ENCODE peak calls at places on chromosomes 6 and 20, in seven cellular contexts. H, L, B, N, Q, X and U are unnamed samples.

GRCh38 chr6:144265061-144265357 is 20.1 kb upstream of the UTRN start:
- DNase-seq in H (no peak), L (no peak), B (no peak), N (no peak), Q (no peak), X (no peak), U (no peak)

GRCh38 chr6:166932616-166933015 is 23.7 kb downstream of the RNASET2 start:
- DNase-seq in H (no peak), L (no peak), B (no peak), N (no peak), Q (no peak), X (no peak), U (no peak)

GRCh38 chr20:37421060-37421639 is 75.2 kb downstream of the SRC start:
- DNase-seq in H (no peak), L (no peak), B (no peak), N (no peak), Q (no peak), X (no peak), U (no peak)

GRCh38 chr6:7725849-7726415 is at the start of gene BMP6:
- DNase-seq in H (no peak), L (peak; percentile 93), B (peak; percentile 90), N (peak; percentile 78), Q (peak; percentile 69), X (peak; percentile 91), U (peak; percentile 95)

GRCh38 chr20:43915209-43916072 is 789 bp downstream of the TOX2 start:
- DNase-seq in H (peak; percentile 31), L (no peak), B (no peak), N (peak; percentile 52), Q (no peak), X (peak; percentile 39), U (no peak)

GRCh38 chr6:1105833-1106400 is 206.0 kb upstream of the FOXQ1 start:
- DNase-seq in H (no peak), L (no peak), B (no peak), N (no peak), Q (no peak), X (no peak), U (no peak)

GRCh38 chr20:51376121-51376520 is 166.4 kb downstream of the NFATC2 start:
- DNase-seq in H (no peak), L (no peak), B (no peak), N (no peak), Q (no peak), X (no peak), U (no peak)

GRCh38 chr6:83464741-83465140 is 33.9 kb upstream of the ME1 start:
- DNase-seq in H (no peak), L (no peak), B (no peak), N (peak; percentile 57), Q (no peak), X (no peak), U (no peak)

GRCh38 chr6:38322123-38322522 is 317.6 kb downstream of the BTBD9 start:
- DNase-seq in H (no peak), L (no peak), B (no peak), N (no peak), Q (no peak), X (no peak), U (no peak)

GRCh38 chr6:6057442-6058053 is 50.8 kb upstream of the NRN1 start:
- DNase-seq in H (peak; percentile 31), L (no peak), B (no peak), N (no peak), Q (peak; percentile 79), X (no peak), U (no peak)

GRCh38 chr6:31736768-31737314 is 511 bp upstream of the CLIC1 start:
- DNase-seq in H (no peak), L (no peak), B (no peak), N (no peak), Q (no peak), X (no peak), U (peak; percentile 74)

GRCh38 chr6:47724300-47724699 is 25.9 kb downstream of the ADGRF4 start:
- DNase-seq in H (no peak), L (no peak), B (no peak), N (no peak), Q (no peak), X (no peak), U (no peak)

GRCh38 chr6:108559884-108560462 is 744 bp upstream of the FOXO3 start:
- DNase-seq in H (no peak), L (peak; percentile 77), B (peak; percentile 49), N (peak; percentile 61), Q (peak; percentile 16), X (peak; percentile 84), U (peak; percentile 93)

GRCh38 chr20:44188752-44189151 is 1.8 kb upstream of the JPH2 start:
- DNase-seq in H (no peak), L (no peak), B (no peak), N (peak; percentile 84), Q (no peak), X (no peak), U (no peak)

GRCh38 chr6:45576648-45577624 is 199.2 kb upstream of the SUPT3H start:
- DNase-seq in H (no peak), L (peak; percentile 77), B (no peak), N (no peak), Q (no peak), X (no peak), U (peak; percentile 73)

GRCh38 chr6:87151786-87152527 is 3.4 kb upstream of the ZNF292 start:
- DNase-seq in H (peak; percentile 75), L (peak; percentile 76), B (peak; percentile 69), N (no peak), Q (peak; percentile 33), X (peak; percentile 81), U (peak; percentile 87)

GRCh38 chr20:43846516-43846905 is 68.1 kb upstream of the TOX2 start:
- DNase-seq in H (no peak), L (no peak), B (no peak), N (no peak), Q (no peak), X (no peak), U (no peak)

GRCh38 chr6:35016417-35017221 is 124.5 kb downstream of the TCP11 start:
- DNase-seq in H (no peak), L (no peak), B (peak; percentile 31), N (no peak), Q (no peak), X (peak; percentile 58), U (no peak)

DNA sequence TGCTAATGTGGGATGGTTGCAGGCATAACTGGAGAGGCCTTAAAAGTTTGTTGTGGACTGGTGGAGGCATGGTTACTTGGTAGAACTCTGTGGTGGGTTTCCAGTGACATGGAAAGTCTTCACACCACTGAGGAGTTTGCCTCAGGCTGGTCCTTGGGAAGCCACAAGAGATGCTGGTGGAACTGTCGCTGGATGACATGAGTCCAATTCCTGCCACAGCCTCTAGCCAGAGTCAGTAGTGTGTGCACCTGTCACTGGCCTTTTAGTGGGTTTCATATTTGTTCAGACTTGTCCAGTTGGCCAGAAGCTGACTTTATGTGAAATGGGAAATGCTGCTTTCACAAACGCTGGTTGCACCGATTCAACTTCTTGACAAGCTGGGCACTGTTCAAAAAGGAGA is 13.7 kb upstream of the SRSF12 start:
- DNase-seq in H (no peak), L (no peak), B (no peak), N (no peak), Q (no peak), X (no peak), U (no peak)
- H3K27ac ChIP-seq in H (no peak overlapping the region), L (no peak overlapping the region), B (no peak overlapping the region), N (no peak overlapping the region), Q (no peak overlapping the region), X (no peak overlapping the region), U (no peak overlapping the region)

GRCh38 chr20:31274441-31274840 is 17.0 kb downstream of the DEFB115 start:
- DNase-seq in H (no peak), L (no peak), B (no peak), N (no peak), Q (no peak), X (no peak), U (no peak)

GRCh38 chr20:31278178-31278577 is 20.7 kb downstream of the DEFB115 start:
- DNase-seq in H (no peak), L (no peak), B (no peak), N (no peak), Q (no peak), X (no peak), U (no peak)
- H3K9me3 ChIP-seq in H (no peaks in the 10 kb centered on the region), L (peaks cover 3% of the 10 kb centered on the region), B (no peaks in the 10 kb centered on the region), N (no peaks in the 10 kb centered on the region), Q (no peaks in the 10 kb centered on the region), X (no peaks in the 10 kb centered on the region), U (no peaks in the 10 kb centered on the region)

DNA sequence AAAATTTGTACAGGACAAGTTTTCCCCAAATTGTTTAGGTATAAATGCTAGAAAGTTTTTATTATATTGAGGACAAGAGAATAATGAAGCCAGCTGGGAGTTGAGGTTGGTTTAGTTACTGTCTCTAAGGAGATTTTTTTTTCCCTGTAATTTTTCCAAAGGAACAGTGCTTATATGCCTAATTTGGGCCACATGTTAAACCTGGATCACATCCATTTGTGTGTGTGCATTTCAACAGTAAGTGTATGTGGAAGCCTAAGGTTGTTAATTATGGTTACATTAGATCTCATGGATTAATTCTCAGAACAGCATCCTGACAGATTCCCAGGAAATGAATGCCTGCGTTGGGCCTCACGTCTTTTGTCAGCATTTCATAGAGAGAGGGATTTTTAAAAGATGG is 4.5 kb downstream of the IGF2R start:
- DNase-seq in H (no peak), L (no peak), B (no peak), N (no peak), Q (no peak), X (no peak), U (no peak)
- H3K4me1 ChIP-seq in H (peaks cover 71% of the 10 kb centered on the region), L (peaks cover 71% of the 10 kb centered on the region), B (peaks cover 75% of the 10 kb centered on the region), N (peaks cover 49% of the 10 kb centered on the region), Q (peaks cover 16% of the 10 kb centered on the region), X (peaks cover 30% of the 10 kb centered on the region), U (peaks cover 37% of the 10 kb centered on the region)

GRCh38 chr20:8808180-8808535 is 260.7 kb upstream of the PLCB4 start:
- DNase-seq in H (no peak), L (no peak), B (peak; percentile 54), N (no peak), Q (no peak), X (no peak), U (no peak)

GRCh38 chr20:8809107-8809953 is 259.6 kb upstream of the PLCB4 start:
- DNase-seq in H (no peak), L (no peak), B (no peak), N (no peak), Q (no peak), X (no peak), U (no peak)

GRCh38 chr20:8812818-8813217 is 256.1 kb upstream of the PLCB4 start:
- DNase-seq in H (no peak), L (peak; percentile 42), B (no peak), N (no peak), Q (no peak), X (no peak), U (peak; percentile 72)

GRCh38 chr20:8807480-8808179 is 261.3 kb upstream of the PLCB4 start:
- DNase-seq in H (no peak), L (no peak), B (no peak), N (no peak), Q (no peak), X (no peak), U (no peak)

DNA sequence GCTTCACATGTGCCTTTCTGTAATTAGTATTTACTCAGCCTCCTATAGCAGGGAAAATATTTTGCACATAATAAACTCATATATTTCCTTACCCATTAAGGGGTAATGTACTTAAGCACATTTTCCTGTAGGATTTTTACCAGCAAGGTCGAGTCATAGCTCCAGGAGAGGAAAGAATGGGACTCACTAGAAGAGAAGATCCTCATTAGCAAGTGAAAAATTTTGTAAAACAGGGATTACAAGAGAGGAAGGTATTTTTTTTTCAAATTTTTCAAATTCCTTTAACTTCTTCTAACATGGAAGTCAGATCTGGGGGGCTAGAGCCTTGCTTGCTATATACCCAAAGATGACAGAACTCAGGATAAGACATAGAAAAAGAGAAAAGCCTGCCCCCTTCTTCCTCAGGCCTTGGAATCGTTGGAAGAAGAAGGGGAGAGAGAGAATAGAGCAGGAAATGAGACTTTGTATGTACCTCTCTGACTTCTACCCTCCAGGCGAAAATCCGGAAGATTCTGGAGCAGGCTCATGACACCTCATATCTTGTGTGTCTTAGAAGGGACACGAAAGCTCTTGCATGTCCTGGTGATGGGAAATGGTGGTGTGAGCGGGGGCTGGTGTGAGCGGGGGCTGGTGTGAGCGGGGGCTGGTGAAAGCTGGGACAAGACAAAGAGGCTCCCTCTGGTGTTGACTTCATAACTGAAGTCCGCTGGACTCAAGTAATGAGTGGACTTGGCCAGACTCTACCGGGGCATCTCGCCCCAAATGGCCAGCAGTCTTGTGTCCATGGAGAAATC is 256.9 kb upstream of the PLCB4 start:
- DNase-seq in H (no peak), L (no peak), B (no peak), N (no peak), Q (no peak), X (no peak), U (no peak)
- H3K27ac ChIP-seq in H (no peak overlapping the region), L (no peak overlapping the region), B (peak overlapping the region; percentile 46), N (no peak overlapping the region), Q (no peak overlapping the region), X (no peak overlapping the region), U (no peak overlapping the region)